ENCODE peak calls at places on chromosome 5, in ten cellular contexts. M is suprapubic skin, J is cardiac muscle cell, Y is cardiac fibroblast, G is left ventricle myocardium inferior, W is HCT116, F is astrocyte of the spinal cord, U is lower leg skin, O is fibroblast of lung, N is GM12878. Q is an unnamed sample.

GRCh38 chr5:63070001-63070400 is 491.4 kb downstream of the LRRC70 start:
- DNase-seq in M (no peak), F (no peak), N (no peak), W (no peak), U (no peak), Y (no peak), J (no peak), G (no peak), O (no peak), Q (no peak)

GRCh38 chr5:2991884-2992283 is 240.4 kb upstream of the IRX2 start:
- DNase-seq in G (no peak), O (no peak), Y (no peak), J (peak), W (no peak), N (no peak), U (no peak), M (no peak), F (no peak), Q (no peak)

GRCh38 chr5:89929173-89929572 is 480.4 kb downstream of the CETN3 start:
- DNase-seq in M (no peak), U (no peak), J (peak), F (no peak), G (no peak), O (no peak), Y (peak), W (peak), N (no peak), Q (no peak)

GRCh38 chr5:57779383-57780223 is 297.0 kb upstream of the ACTBL2 start:
- DNase-seq in M (no peak), J (peak), O (peak), Y (peak), U (no peak), N (no peak), W (peak), F (peak), G (peak), Q (peak)

GRCh38 chr5:58156977-58157701 is 302.7 kb downstream of the PLK2 start:
- DNase-seq in N (no peak), G (peak), W (no peak), Y (peak), J (no peak), U (no peak), M (no peak), F (peak), O (no peak), Q (no peak)

GRCh38 chr5:2183154-2184023 is 300.7 kb upstream of the IRX4 start:
- DNase-seq in F (no peak), N (no peak), O (no peak), J (no peak), M (no peak), U (peak), W (no peak), G (no peak), Y (no peak), Q (no peak)

GRCh38 chr5:90968319-90968718 is 409.7 kb downstream of the ADGRV1 start:
- DNase-seq in N (no peak), J (no peak), M (no peak), U (no peak), G (no peak), Y (peak), F (peak), W (no peak), O (no peak), Q (peak)

GRCh38 chr5:2929779-2930178 is 178.3 kb upstream of the IRX2 start:
- DNase-seq in Y (no peak), N (no peak), F (no peak), J (no peak), M (no peak), O (no peak), U (no peak), W (no peak), G (no peak), Q (no peak)

GRCh38 chr5:38673671-38674071 is 117.2 kb upstream of the LIFR start:
- DNase-seq in O (no peak), Y (peak), W (peak), N (no peak), U (no peak), G (no peak), F (no peak), M (no peak), J (no peak), Q (no peak)

GRCh38 chr5:154940375-154940771 is 500 bp upstream of the MRPL22 start:
- DNase-seq in W (no peak), N (no peak), Y (no peak), F (no peak), U (no peak), M (no peak), O (no peak), G (no peak), J (no peak), Q (no peak)

GRCh38 chr5:178350361-178351220 is 118.0 kb upstream of the PHYKPL start:
- DNase-seq in G (no peak), M (no peak), W (no peak), F (no peak), J (no peak), U (no peak), O (no peak), N (no peak), Y (no peak), Q (no peak)

GRCh38 chr5:37888476-37888875 is 48.6 kb upstream of the GDNF start:
- DNase-seq in W (no peak), O (no peak), Y (peak), N (no peak), U (no peak), F (peak), M (no peak), J (no peak), G (no peak), Q (no peak)

GRCh38 chr5:150570333-150570732 is 62.4 kb downstream of the NDST1 start:
- DNase-seq in Y (no peak), W (no peak), O (no peak), U (no peak), G (no peak), N (no peak), M (peak), F (no peak), J (no peak), Q (no peak)

GRCh38 chr5:60066502-60066901 is 173.0 kb upstream of the PDE4D start:
- DNase-seq in J (no peak), F (peak), G (no peak), Y (peak), O (peak), U (no peak), M (no peak), W (no peak), N (no peak), Q (peak)

GRCh38 chr5:128493657-128494329 is 44.3 kb downstream of the FBN2 start:
- DNase-seq in F (no peak), G (no peak), U (no peak), W (no peak), J (no peak), O (no peak), N (no peak), Y (no peak), M (no peak), Q (no peak)

GRCh38 chr5:128494516-128494915 is 43.5 kb downstream of the FBN2 start:
- DNase-seq in W (no peak), U (no peak), Y (no peak), N (no peak), O (no peak), M (no peak), F (no peak), J (no peak), G (no peak), Q (no peak)

GRCh38 chr5:128498844-128499455 is 39.1 kb downstream of the FBN2 start:
- DNase-seq in F (peak), O (peak), W (peak), Y (peak), U (no peak), N (no peak), M (no peak), G (no peak), J (peak), Q (peak)
- TF ChIP-seq CTCF in F (peak), O (peak), W (peak), Y (peak), U (no peak), N (peak), M (no peak), G (peak), J (peak), Q (peak)

GRCh38 chr5:35160486-35161116 is 69.7 kb downstream of the PRLR start:
- DNase-seq in M (no peak), N (peak), U (no peak), F (no peak), G (no peak), J (no peak), O (no peak), Y (no peak), W (no peak), Q (peak)

GRCh38 chr5:35158627-35159369 is 71.5 kb downstream of the PRLR start:
- DNase-seq in O (no peak), N (no peak), G (no peak), W (no peak), J (no peak), Y (no peak), U (no peak), F (no peak), M (no peak), Q (no peak)

GRCh38 chr5:35159370-35159742 is 70.9 kb downstream of the PRLR start:
- DNase-seq in O (peak), M (no peak), W (no peak), U (no peak), J (no peak), F (no peak), Y (no peak), G (no peak), N (no peak), Q (peak)

GRCh38 chr5:35162848-35163770 is 67.2 kb downstream of the PRLR start:
- DNase-seq in J (no peak), G (no peak), W (no peak), M (no peak), F (no peak), U (no peak), Y (no peak), O (no peak), N (no peak), Q (no peak)

GRCh38 chr5:35161637-35162248 is 68.5 kb downstream of the PRLR start:
- DNase-seq in Y (no peak), W (no peak), F (no peak), O (no peak), G (no peak), J (no peak), U (no peak), N (no peak), M (no peak), Q (no peak)
- H3K4me3 ChIP-seq in Y (no peak), W (no peak), F (no peak), O (no peak), G (no peak), J (no peak), U (no peak), N (no peak), M (no peak), Q (no peak)

DNA sequence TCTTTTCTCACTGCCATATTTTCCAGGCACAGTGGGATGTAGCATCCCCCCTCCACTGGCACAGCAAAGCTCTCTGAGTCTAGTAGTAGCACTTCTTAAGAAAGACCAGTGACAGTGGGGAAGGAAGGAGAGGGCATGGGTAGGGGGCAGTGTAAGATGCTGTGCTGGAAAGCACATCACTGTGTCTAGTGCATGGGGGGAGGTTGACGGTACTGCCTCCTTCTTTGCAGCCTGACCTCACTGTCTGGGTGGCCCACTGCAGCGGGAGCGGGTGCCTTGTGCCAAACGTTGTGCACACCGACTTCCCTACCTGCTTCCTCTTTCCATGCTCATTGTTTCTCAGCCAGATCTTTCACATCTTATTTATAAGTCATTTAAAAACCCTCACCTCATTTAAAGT is 91.8 kb downstream of the PDE8B start:
- DNase-seq in M (no peak), N (no peak), Y (no peak), W (no peak), U (no peak), G (no peak), O (no peak), J (no peak), F (no peak), Q (no peak)
- TF ChIP-seq CTCF in M (no peak), N (no peak), Y (no peak), W (no peak), U (no peak), G (no peak), O (no peak), J (no peak), F (no peak), Q (peak)

DNA sequence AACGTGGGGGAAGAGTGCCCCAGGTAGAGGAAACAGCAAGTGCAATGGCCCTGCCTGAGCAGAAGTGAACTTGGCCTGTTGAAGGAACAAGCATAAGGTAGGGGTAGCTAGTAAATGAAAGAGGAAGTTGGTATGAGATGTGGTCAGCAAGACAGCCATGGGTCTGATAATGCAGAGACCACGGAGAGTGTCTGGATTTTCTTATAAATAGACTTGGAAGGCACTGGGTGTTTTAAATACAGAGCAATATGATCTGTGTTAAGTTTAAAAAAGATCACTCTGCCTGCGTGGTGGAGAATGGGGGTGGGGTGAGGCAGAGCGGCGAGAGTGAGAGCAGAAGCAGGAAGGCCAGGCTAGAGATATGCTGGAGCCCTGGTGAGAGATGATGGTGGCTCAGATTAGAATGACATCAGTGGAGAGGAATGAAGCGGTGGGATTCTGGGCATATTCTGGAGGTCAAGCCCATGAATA is 4.2 kb downstream of the ADAM19 start:
- DNase-seq in O (peak), M (no peak), G (no peak), Y (peak), F (peak), N (peak), J (peak), U (no peak), W (no peak), Q (peak)
- H3K4me3 ChIP-seq in O (no peak), M (no peak), G (peak), Y (no peak), F (no peak), N (peak), J (no peak), U (no peak), W (no peak), Q (no peak)

GRCh38 chr5:32450952-32451351 is 6.4 kb upstream of the ZFR start:
- DNase-seq in M (no peak), U (no peak), G (no peak), F (no peak), W (peak), J (no peak), O (no peak), Y (no peak), N (no peak), Q (no peak)
- TF ChIP-seq CTCF in M (no peak), U (no peak), G (no peak), F (no peak), W (no peak), J (peak), O (no peak), Y (no peak), N (peak), Q (peak)

GRCh38 chr5:81556809-81557208 is 162.9 kb upstream of the ACOT12 start:
- DNase-seq in Y (no peak), M (no peak), U (no peak), F (no peak), W (no peak), G (no peak), N (no peak), O (no peak), J (no peak), Q (no peak)

GRCh38 chr5:81552844-81553569 is 159.1 kb upstream of the ACOT12 start:
- DNase-seq in W (peak), G (no peak), F (no peak), M (no peak), N (no peak), Y (peak), J (no peak), U (no peak), O (no peak), Q (no peak)

GRCh38 chr5:81553570-81554212 is 159.8 kb upstream of the ACOT12 start:
- DNase-seq in J (no peak), O (no peak), N (no peak), G (no peak), U (no peak), M (no peak), Y (no peak), F (no peak), W (no peak), Q (no peak)

GRCh38 chr5:81555865-81556264 is 161.9 kb upstream of the ACOT12 start:
- DNase-seq in O (no peak), Y (no peak), N (no peak), U (no peak), F (no peak), M (no peak), W (no peak), J (no peak), G (no peak), Q (no peak)

DNA sequence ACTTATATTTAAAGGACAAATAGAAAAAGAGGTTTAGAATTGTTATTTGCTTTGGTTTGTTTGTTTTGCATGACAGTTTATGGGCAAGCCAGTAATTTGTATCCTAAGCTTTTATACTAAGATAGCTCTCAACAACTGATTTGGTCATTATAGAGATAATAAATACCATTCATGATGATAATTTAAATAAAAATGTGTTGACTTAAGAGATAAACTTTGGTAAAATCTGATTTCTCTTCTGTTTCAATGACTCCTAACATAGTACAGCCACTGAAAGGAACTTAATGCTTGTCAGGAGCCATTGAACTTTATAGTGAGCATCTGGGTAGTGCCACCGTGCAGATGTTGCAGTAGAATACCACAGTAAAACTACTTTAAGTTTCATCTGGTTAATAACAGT is 160.7 kb upstream of the ACOT12 start:
- DNase-seq in M (no peak), G (no peak), Y (no peak), F (no peak), W (no peak), U (no peak), O (no peak), N (no peak), J (no peak), Q (no peak)
- H3K4me3 ChIP-seq in M (no peak), G (no peak), Y (no peak), F (no peak), W (no peak), U (no peak), O (no peak), N (no peak), J (no peak), Q (no peak)

GRCh38 chr5:109844695-109845094 is 155.0 kb downstream of the MAN2A1 start:
- DNase-seq in W (no peak), N (no peak), O (peak), F (peak), Y (peak), M (no peak), G (no peak), U (no peak), J (no peak), Q (peak)

GRCh38 chr5:109838157-109838556 is 148.4 kb downstream of the MAN2A1 start:
- DNase-seq in U (no peak), O (no peak), W (no peak), Y (no peak), N (no peak), G (no peak), J (no peak), F (no peak), M (no peak), Q (no peak)

GRCh38 chr5:109849478-109850088 is 159.9 kb downstream of the MAN2A1 start:
- DNase-seq in W (no peak), Y (no peak), N (no peak), O (no peak), J (no peak), U (no peak), G (no peak), F (no peak), M (no peak), Q (no peak)

GRCh38 chr5:109848130-109848529 is 158.4 kb downstream of the MAN2A1 start:
- DNase-seq in M (no peak), N (no peak), W (no peak), Y (no peak), U (no peak), G (no peak), J (no peak), O (no peak), F (no peak), Q (no peak)

DNA sequence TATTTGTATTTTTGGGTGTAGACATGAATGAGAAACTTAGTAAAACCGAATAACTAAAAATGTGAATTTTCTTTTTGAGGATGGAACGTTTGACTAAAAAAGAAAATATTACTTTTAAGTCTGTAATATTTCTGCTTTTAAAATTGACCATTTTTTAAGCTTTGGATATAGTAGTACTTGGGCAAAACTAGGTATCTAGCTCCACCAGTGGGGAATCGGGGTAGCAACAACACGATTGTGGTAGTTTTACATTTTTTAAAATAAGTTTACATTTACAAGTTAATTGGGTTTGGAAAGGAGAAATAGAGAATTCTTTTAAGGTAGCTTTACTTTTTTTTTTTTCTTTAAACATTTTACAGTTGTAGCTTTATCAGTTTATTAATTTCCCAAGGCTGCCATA is 154.4 kb downstream of the MAN2A1 start:
- DNase-seq in W (no peak), U (no peak), N (no peak), G (no peak), M (no peak), F (peak), J (no peak), Y (peak), O (peak), Q (peak)
- TF ChIP-seq CTCF in W (no peak), U (no peak), N (peak), G (peak), M (no peak), F (peak), J (peak), Y (peak), O (peak), Q (peak)

GRCh38 chr5:892390-893136 is at the start of the genes BRD9 and TRIP13:
- DNase-seq in U (peak), M (peak), N (peak), J (peak), Y (peak), O (peak), G (peak), W (peak), F (peak), Q (peak)

GRCh38 chr5:893137-893506 is 438 bp downstream of the TRIP13 start:
- DNase-seq in N (no peak), W (no peak), G (no peak), M (no peak), O (no peak), F (no peak), Y (no peak), U (no peak), J (no peak), Q (no peak)

GRCh38 chr5:891837-892389 is 688 bp downstream of the BRD9 start:
- DNase-seq in W (no peak), J (peak), M (peak), F (peak), U (no peak), O (peak), N (no peak), G (no peak), Y (peak), Q (peak)

GRCh38 chr5:889075-889710 is 3.4 kb downstream of the BRD9 start:
- DNase-seq in U (no peak), J (no peak), F (no peak), O (no peak), G (no peak), Y (no peak), M (peak), W (no peak), N (no peak), Q (no peak)

DNA sequence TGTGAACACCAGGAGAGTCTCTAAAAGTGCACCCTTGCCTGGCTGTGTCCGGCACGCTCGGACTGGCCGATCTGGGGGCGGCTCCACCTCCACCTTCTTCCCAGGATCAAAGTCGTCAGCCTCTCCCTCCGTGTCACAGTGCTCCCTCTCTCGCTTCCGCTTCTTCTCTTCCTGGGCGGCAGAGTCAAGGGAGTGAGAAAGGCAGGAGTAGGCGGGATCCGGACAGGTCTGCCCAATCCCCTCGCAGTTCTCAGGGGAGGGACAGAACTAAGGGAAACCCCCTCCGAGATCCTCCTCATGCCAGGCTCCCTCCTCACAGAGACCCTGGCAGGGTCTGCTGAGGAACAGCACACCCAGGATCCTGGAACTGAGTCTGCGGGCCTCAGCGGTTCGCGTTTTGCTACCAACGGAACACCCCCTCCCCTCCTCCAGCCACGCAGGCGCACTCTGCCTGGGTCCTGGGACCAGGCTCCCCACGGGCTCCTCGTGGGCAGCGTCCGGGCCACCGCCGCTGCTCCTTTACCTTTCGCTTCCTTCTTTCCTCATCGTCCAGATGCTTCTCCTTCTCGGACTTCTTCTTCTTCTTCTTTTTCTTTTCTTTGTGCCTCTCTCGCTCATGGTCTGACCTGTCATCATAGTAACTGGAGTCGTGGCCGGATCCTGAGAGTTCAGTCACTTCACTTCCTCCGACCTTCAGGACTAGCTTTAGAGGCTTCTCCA is 1.3 kb downstream of the BRD9 start:
- DNase-seq in F (no peak), W (peak), M (peak), O (no peak), U (no peak), Y (no peak), N (no peak), G (no peak), J (no peak), Q (peak)
- H3K4me3 ChIP-seq in F (peak), W (peak), M (peak), O (peak), U (peak), Y (peak), N (peak), G (peak), J (peak), Q (peak)

Q was measured in fibroblast of villous mesenchyme.